ENCODE peak calls at places on chromosomes 12 and 14, in eight cellular contexts. M is SK-N-SH treated with all-trans-retinoic acid at 6 μM for 48 hours; C is lower lobe of right lung; X is naive thymus-derived CD8-positive, alpha-beta T cell; G is CD8-positive, alpha-beta T cell; B is gastroesophageal sphincter; S is activated CD8-positive, alpha-beta T cell treated with anti-CD3 and anti-CD28 coated beads, Interleukin-2, amount 10 ng/mL, durations not matched to agents 7 days and 5 days; K is activated CD8-positive, alpha-beta memory T cell treated with anti-CD3 and anti-CD28 coated beads, Interleukin-2, amount 10 ng/mL, durations not matched to agents 7 days and 5 days. O is an unnamed sample.

GRCh38 chr12:31768046-31768445 is 39.2 kb upstream of the AMN1 start:
- ATAC-seq in M (no peak), C (no peak), X (no peak), G (no peak), B (no peak), S (no peak), K (no peak), O (no peak)

GRCh38 chr14:64867182-64867581 is 12.5 kb downstream of the SPTB start:
- ATAC-seq in M (no peak), C (no peak), X (no peak), G (no peak), B (no peak), S (no peak), K (no peak), O (no peak)

GRCh38 chr12:131263626-131264025 is 309.9 kb downstream of the ADGRD1 start:
- ATAC-seq in M (no peak), C (no peak), X (no peak), G (no peak), B (no peak), S (no peak), K (no peak), O (no peak)

GRCh38 chr12:105587237-105587636 is 256.7 kb downstream of the C12orf75 start:
- ATAC-seq in M (no peak), C (no peak), X (no peak), G (no peak), B (no peak), S (no peak), K (no peak), O (no peak)

GRCh38 chr14:74349757-74350156 is 1.5 kb downstream of the VRTN start:
- ATAC-seq in M (no peak), C (no peak), X (no peak), G (no peak), B (no peak), S (no peak), K (no peak), O (no peak)

GRCh38 chr14:51869426-51870113 is 9.2 kb downstream of the GNG2 start:
- ATAC-seq in M (no peak), C (no peak), X (no peak), G (peak; percentile 30), B (no peak), S (peak; percentile 41), K (peak; percentile 52), O (peak; percentile 73)

GRCh38 chr14:105491366-105492006 is 440 bp downstream of the TEDC1 start:
- ATAC-seq in M (peak; percentile 13), C (peak; percentile 34), X (peak; percentile 16), G (peak; percentile 28), B (no peak), S (peak; percentile 16), K (peak; percentile 14), O (peak; percentile 12)

GRCh38 chr12:56804169-56804568 is 41.0 kb downstream of the HSD17B6 start:
- ATAC-seq in M (no peak), C (no peak), X (no peak), G (no peak), B (no peak), S (no peak), K (no peak), O (no peak)

GRCh38 chr12:2154521-2154920 is 101.7 kb downstream of the CACNA1C start:
- ATAC-seq in M (no peak), C (no peak), X (no peak), G (no peak), B (no peak), S (no peak), K (no peak), O (no peak)

GRCh38 chr14:56057071-56057865 is 60.9 kb upstream of the PELI2 start:
- ATAC-seq in M (no peak), C (no peak), X (no peak), G (no peak), B (no peak), S (no peak), K (no peak), O (no peak)

GRCh38 chr14:75959031-75959430 is 22.8 kb downstream of the TGFB3 start:
- ATAC-seq in M (no peak), C (no peak), X (no peak), G (no peak), B (no peak), S (no peak), K (no peak), O (no peak)

GRCh38 chr14:77498984-77499527 is 440 bp upstream of the ISM2 start:
- ATAC-seq in M (peak; percentile 15), C (peak; percentile 42), X (peak; percentile 21), G (peak; percentile 12), B (peak; percentile 31), S (peak; percentile 18), K (no peak), O (peak; percentile 28)

GRCh38 chr12:666766-667308 is 3.6 kb upstream of the NINJ2 start:
- ATAC-seq in M (peak; percentile 18), C (no peak), X (peak; percentile 23), G (peak; percentile 39), B (no peak), S (peak; percentile 41), K (peak; percentile 79), O (peak; percentile 67)

GRCh38 chr14:90593254-90594040 is 196.6 kb downstream of the CALM1 start:
- ATAC-seq in M (no peak), C (peak; percentile 23), X (no peak), G (no peak), B (no peak), S (no peak), K (no peak), O (no peak)